ENCODE peak calls at places on chromosomes 4 and X, in seven cellular contexts. One of them, this sample, is unnamed.

GRCh38 chrX:55011294-55011693 is 11.1 kb downstream of the APEX2 start:
- DNase-seq in A549: no peak
- DNase-seq in fibroblast of pulmonary artery: peak
- DNase-seq in upper lobe of left lung: no peak
- DNase-seq in tibial nerve: no peak
- DNase-seq in mucosa of descending colon: no peak
- DNase-seq in CD8-positive, alpha-beta T cell: no peak
- DNase-seq in this sample: no peak

GRCh38 chrX:84064164-84064563 is 123.8 kb downstream of the RPS6KA6 start:
- DNase-seq in A549: no peak
- DNase-seq in fibroblast of pulmonary artery: peak
- DNase-seq in upper lobe of left lung: peak
- DNase-seq in tibial nerve: no peak
- DNase-seq in mucosa of descending colon: no peak
- DNase-seq in CD8-positive, alpha-beta T cell: no peak
- DNase-seq in this sample: no peak

GRCh38 chr4:111883557-111883999 is 261.7 kb upstream of the FAM241A start:
- DNase-seq in A549: no peak
- DNase-seq in fibroblast of pulmonary artery: no peak
- DNase-seq in upper lobe of left lung: no peak
- DNase-seq in tibial nerve: no peak
- DNase-seq in mucosa of descending colon: no peak
- DNase-seq in CD8-positive, alpha-beta T cell: no peak
- DNase-seq in this sample: no peak

GRCh38 chr4:77465271-77465670 is 140.3 kb upstream of the CXCL13 start:
- DNase-seq in A549: no peak
- DNase-seq in fibroblast of pulmonary artery: peak
- DNase-seq in upper lobe of left lung: no peak
- DNase-seq in tibial nerve: no peak
- DNase-seq in mucosa of descending colon: peak
- DNase-seq in CD8-positive, alpha-beta T cell: no peak
- DNase-seq in this sample: no peak

GRCh38 chr4:103099691-103100392 is at the start of gene BDH2:
- DNase-seq in A549: peak
- DNase-seq in fibroblast of pulmonary artery: peak
- DNase-seq in upper lobe of left lung: peak
- DNase-seq in tibial nerve: no peak
- DNase-seq in mucosa of descending colon: peak
- DNase-seq in CD8-positive, alpha-beta T cell: peak
- DNase-seq in this sample: no peak

GRCh38 chr4:48698029-48698901 is 81.8 kb downstream of the FRYL start:
- DNase-seq in A549: peak
- DNase-seq in fibroblast of pulmonary artery: peak
- DNase-seq in upper lobe of left lung: peak
- DNase-seq in tibial nerve: peak
- DNase-seq in mucosa of descending colon: peak
- DNase-seq in CD8-positive, alpha-beta T cell: peak
- DNase-seq in this sample: no peak

GRCh38 chr4:5788144-5788543 is 77.1 kb downstream of the EVC start:
- DNase-seq in A549: no peak
- DNase-seq in fibroblast of pulmonary artery: no peak
- DNase-seq in upper lobe of left lung: peak
- DNase-seq in tibial nerve: no peak
- DNase-seq in mucosa of descending colon: no peak
- DNase-seq in CD8-positive, alpha-beta T cell: no peak
- DNase-seq in this sample: no peak

GRCh38 chr4:32931475-32931874 is 2211.3 kb downstream of the PCDH7 start:
- DNase-seq in A549: no peak
- DNase-seq in fibroblast of pulmonary artery: no peak
- DNase-seq in upper lobe of left lung: no peak
- DNase-seq in tibial nerve: no peak
- DNase-seq in mucosa of descending colon: no peak
- DNase-seq in CD8-positive, alpha-beta T cell: no peak
- DNase-seq in this sample: no peak

GRCh38 chr4:185359767-185360446 is 35.8 kb downstream of the LRP2BP start:
- DNase-seq in A549: no peak
- DNase-seq in fibroblast of pulmonary artery: peak
- DNase-seq in upper lobe of left lung: no peak
- DNase-seq in tibial nerve: no peak
- DNase-seq in mucosa of descending colon: no peak
- DNase-seq in CD8-positive, alpha-beta T cell: no peak
- DNase-seq in this sample: no peak

GRCh38 chr4:38871593-38871992 is 4.0 kb downstream of the FAM114A1 start:
- DNase-seq in A549: no peak
- DNase-seq in fibroblast of pulmonary artery: no peak
- DNase-seq in upper lobe of left lung: no peak
- DNase-seq in tibial nerve: no peak
- DNase-seq in mucosa of descending colon: no peak
- DNase-seq in CD8-positive, alpha-beta T cell: no peak
- DNase-seq in this sample: no peak

GRCh38 chr4:26410385-26411293 is 79.6 kb downstream of the CCKAR start:
- DNase-seq in A549: peak
- DNase-seq in fibroblast of pulmonary artery: peak
- DNase-seq in upper lobe of left lung: no peak
- DNase-seq in tibial nerve: no peak
- DNase-seq in mucosa of descending colon: peak
- DNase-seq in CD8-positive, alpha-beta T cell: no peak
- DNase-seq in this sample: no peak

GRCh38 chr4:8176547-8177399 is 18.2 kb upstream of the ABLIM2 start:
- DNase-seq in A549: peak
- DNase-seq in fibroblast of pulmonary artery: peak
- DNase-seq in upper lobe of left lung: peak
- DNase-seq in tibial nerve: no peak
- DNase-seq in mucosa of descending colon: peak
- DNase-seq in CD8-positive, alpha-beta T cell: peak
- DNase-seq in this sample: peak

GRCh38 chr4:118373614-118374255 is 20.9 kb upstream of the PRSS12 start:
- DNase-seq in A549: no peak
- DNase-seq in fibroblast of pulmonary artery: peak
- DNase-seq in upper lobe of left lung: no peak
- DNase-seq in tibial nerve: no peak
- DNase-seq in mucosa of descending colon: no peak
- DNase-seq in CD8-positive, alpha-beta T cell: no peak
- DNase-seq in this sample: no peak

GRCh38 chr4:52588771-52589591 is 70.1 kb downstream of the USP46 start:
- DNase-seq in A549: no peak
- DNase-seq in fibroblast of pulmonary artery: peak
- DNase-seq in upper lobe of left lung: no peak
- DNase-seq in tibial nerve: no peak
- DNase-seq in mucosa of descending colon: no peak
- DNase-seq in CD8-positive, alpha-beta T cell: peak
- DNase-seq in this sample: no peak

GRCh38 chr4:19473569-19473968 is 778.1 kb upstream of the SLIT2 start:
- DNase-seq in A549: no peak
- DNase-seq in fibroblast of pulmonary artery: peak
- DNase-seq in upper lobe of left lung: no peak
- DNase-seq in tibial nerve: no peak
- DNase-seq in mucosa of descending colon: no peak
- DNase-seq in CD8-positive, alpha-beta T cell: no peak
- DNase-seq in this sample: no peak

GRCh38 chr4:17059192-17059634 is 160.8 kb upstream of the LDB2 start:
- DNase-seq in A549: no peak
- DNase-seq in fibroblast of pulmonary artery: peak
- DNase-seq in upper lobe of left lung: no peak
- DNase-seq in tibial nerve: peak
- DNase-seq in mucosa of descending colon: no peak
- DNase-seq in CD8-positive, alpha-beta T cell: no peak
- DNase-seq in this sample: no peak

GRCh38 chr4:87042986-87043820 is 108.4 kb downstream of the AFF1 start:
- DNase-seq in A549: no peak
- DNase-seq in fibroblast of pulmonary artery: no peak
- DNase-seq in upper lobe of left lung: no peak
- DNase-seq in tibial nerve: no peak
- DNase-seq in mucosa of descending colon: no peak
- DNase-seq in CD8-positive, alpha-beta T cell: no peak
- DNase-seq in this sample: no peak

GRCh38 chr4:159669094-159669493 is 566.2 kb downstream of the RAPGEF2 start:
- DNase-seq in A549: no peak
- DNase-seq in fibroblast of pulmonary artery: no peak
- DNase-seq in upper lobe of left lung: no peak
- DNase-seq in tibial nerve: no peak
- DNase-seq in mucosa of descending colon: no peak
- DNase-seq in CD8-positive, alpha-beta T cell: no peak
- DNase-seq in this sample: no peak

GRCh38 chr4:29711226-29711625 is 1008.9 kb upstream of the PCDH7 start:
- DNase-seq in A549: no peak
- DNase-seq in fibroblast of pulmonary artery: no peak
- DNase-seq in upper lobe of left lung: no peak
- DNase-seq in tibial nerve: no peak
- DNase-seq in mucosa of descending colon: no peak
- DNase-seq in CD8-positive, alpha-beta T cell: no peak
- DNase-seq in this sample: no peak

GRCh38 chr4:80197601-80198444 is 520 bp downstream of the PRDM8 start:
- DNase-seq in A549: no peak
- DNase-seq in fibroblast of pulmonary artery: peak
- DNase-seq in upper lobe of left lung: no peak
- DNase-seq in tibial nerve: no peak
- DNase-seq in mucosa of descending colon: no peak
- DNase-seq in CD8-positive, alpha-beta T cell: no peak
- DNase-seq in this sample: peak

DNA sequence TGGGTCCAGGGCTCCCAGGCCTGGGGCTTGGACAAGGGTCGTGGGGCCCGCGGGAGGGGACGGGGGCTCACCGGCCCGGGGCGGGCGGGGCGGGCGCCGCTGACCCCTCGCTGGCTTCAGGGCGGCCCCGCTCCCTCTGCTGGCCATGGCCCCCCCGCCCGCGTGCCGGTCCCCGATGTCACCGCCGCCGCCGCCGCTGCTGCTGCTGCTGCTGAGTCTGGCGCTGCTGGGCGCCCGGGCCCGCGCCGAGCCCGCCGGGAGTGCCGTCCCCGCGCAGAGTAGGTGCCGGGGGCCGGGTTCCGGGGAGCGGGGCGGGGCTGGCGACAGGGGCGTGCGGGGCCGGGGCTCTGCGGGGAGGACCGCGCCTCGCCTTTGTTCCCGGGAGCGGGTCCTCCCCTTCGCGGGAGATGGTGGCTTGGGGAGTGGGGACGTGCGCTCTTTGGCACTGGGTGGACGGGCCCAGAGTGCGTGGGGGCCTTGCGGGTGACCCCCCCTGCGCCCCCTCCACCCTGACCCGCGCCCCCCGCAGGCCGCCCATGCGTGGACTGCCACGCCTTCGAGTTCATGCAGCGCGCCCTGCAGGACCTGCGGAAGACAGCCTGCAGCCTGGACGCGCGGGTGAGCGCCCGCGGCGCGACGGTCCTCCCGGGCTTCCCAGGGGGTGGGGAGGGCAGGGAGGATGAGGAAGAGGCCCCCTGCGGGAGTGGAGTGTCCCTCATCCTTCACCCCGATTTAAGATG is 16.8 kb upstream of the NAT8L start:
- DNase-seq in A549: no peak
- DNase-seq in fibroblast of pulmonary artery: no peak
- DNase-seq in upper lobe of left lung: no peak
- DNase-seq in tibial nerve: no peak
- DNase-seq in mucosa of descending colon: peak
- DNase-seq in CD8-positive, alpha-beta T cell: no peak
- DNase-seq in this sample: peak
- TF ChIP-seq CTCF in A549: no peak
- TF ChIP-seq CTCF in fibroblast of pulmonary artery: no peak
- TF ChIP-seq CTCF in upper lobe of left lung: no peak
- TF ChIP-seq CTCF in tibial nerve: no peak
- TF ChIP-seq CTCF in mucosa of descending colon: no peak
- TF ChIP-seq CTCF in CD8-positive, alpha-beta T cell: no peak
- TF ChIP-seq CTCF in this sample: no peak

DNA sequence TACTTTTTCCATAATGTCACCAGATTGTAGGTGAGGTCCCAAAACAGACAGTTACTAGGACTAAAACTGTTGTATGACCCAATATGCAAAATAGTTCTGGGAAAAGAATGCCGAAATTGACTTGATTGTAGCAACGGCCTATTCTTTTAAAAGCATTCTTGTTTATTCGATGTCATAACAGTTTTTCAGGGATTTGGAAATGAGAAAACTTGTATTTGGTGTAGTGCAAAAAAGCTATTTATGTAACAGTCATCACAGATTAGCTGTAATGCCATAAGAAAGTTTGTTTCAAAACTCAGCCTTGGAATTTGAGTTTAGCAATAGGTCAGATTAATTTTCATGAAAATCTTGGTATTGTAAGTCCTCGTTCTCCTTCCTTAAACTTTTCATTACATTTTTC is 69.2 kb upstream of the DIAPH2 start:
- DNase-seq in A549: no peak
- DNase-seq in fibroblast of pulmonary artery: peak
- DNase-seq in upper lobe of left lung: no peak
- DNase-seq in tibial nerve: no peak
- DNase-seq in mucosa of descending colon: no peak
- DNase-seq in CD8-positive, alpha-beta T cell: no peak
- DNase-seq in this sample: no peak
- TF ChIP-seq CTCF in A549: no peak
- TF ChIP-seq CTCF in fibroblast of pulmonary artery: no peak
- TF ChIP-seq CTCF in upper lobe of left lung: no peak
- TF ChIP-seq CTCF in tibial nerve: no peak
- TF ChIP-seq CTCF in mucosa of descending colon: no peak
- TF ChIP-seq CTCF in CD8-positive, alpha-beta T cell: no peak
- TF ChIP-seq CTCF in this sample: no peak

DNA sequence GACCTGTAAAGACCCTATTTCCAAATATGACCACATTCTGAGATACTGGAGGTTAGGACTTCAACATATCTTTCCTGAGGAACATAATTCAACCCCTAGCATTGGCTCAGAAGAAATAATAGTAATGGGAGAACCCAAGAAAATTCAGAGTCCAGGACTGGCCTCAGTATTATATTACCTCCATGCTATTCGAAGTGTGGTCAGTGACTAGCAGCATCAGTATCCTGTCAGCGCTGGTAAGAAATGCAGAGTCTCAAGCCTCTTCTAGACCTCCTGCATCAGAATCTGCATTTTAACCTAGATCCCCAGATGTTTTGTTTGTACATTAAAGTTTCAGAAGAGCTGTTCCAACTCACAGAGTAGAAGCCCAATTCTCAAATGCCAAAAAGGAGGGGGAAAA is 361.6 kb downstream of the ARHGAP24 start:
- DNase-seq in A549: no peak
- DNase-seq in fibroblast of pulmonary artery: no peak
- DNase-seq in upper lobe of left lung: no peak
- DNase-seq in tibial nerve: no peak
- DNase-seq in mucosa of descending colon: no peak
- DNase-seq in CD8-positive, alpha-beta T cell: no peak
- DNase-seq in this sample: no peak
- TF ChIP-seq CTCF in A549: no peak
- TF ChIP-seq CTCF in fibroblast of pulmonary artery: no peak
- TF ChIP-seq CTCF in upper lobe of left lung: no peak
- TF ChIP-seq CTCF in tibial nerve: no peak
- TF ChIP-seq CTCF in mucosa of descending colon: no peak
- TF ChIP-seq CTCF in CD8-positive, alpha-beta T cell: no peak
- TF ChIP-seq CTCF in this sample: no peak

DNA sequence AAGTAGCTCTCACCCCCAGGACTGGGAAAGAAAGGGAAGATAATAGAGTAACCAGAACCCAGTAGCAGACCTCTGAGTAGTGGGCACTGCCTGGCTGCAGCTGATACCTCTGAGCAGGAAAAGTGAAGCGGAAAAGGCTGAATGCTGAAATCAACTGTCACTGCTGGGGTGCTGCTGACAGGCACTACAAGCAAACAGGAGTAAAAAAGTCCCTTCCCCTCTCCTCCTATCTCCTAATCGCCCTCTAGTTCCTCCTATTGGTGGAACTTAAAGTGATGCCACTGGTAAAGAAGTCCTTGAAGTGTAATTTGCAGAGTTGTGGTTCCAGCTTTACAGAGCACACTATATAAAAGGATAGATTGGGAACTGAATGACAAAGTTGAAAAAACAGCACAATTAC is 32.8 kb upstream of the GLRB start:
- DNase-seq in A549: no peak
- DNase-seq in fibroblast of pulmonary artery: peak
- DNase-seq in upper lobe of left lung: no peak
- DNase-seq in tibial nerve: no peak
- DNase-seq in mucosa of descending colon: no peak
- DNase-seq in CD8-positive, alpha-beta T cell: no peak
- DNase-seq in this sample: no peak
- TF ChIP-seq CTCF in A549: no peak
- TF ChIP-seq CTCF in fibroblast of pulmonary artery: peak
- TF ChIP-seq CTCF in upper lobe of left lung: no peak
- TF ChIP-seq CTCF in tibial nerve: peak
- TF ChIP-seq CTCF in mucosa of descending colon: no peak
- TF ChIP-seq CTCF in CD8-positive, alpha-beta T cell: no peak
- TF ChIP-seq CTCF in this sample: peak

This sample was measured in glutamatergic neuron.